ENCODE peak calls at places on chromosomes 1 and 21, in eight cellular contexts. T is activated T-helper 1 cell treated with anti-CD3 and anti-CD28 coated beads, Interleukin-2, amount 50 U/mL, for 16 hours; J is tibial artery; S is transverse colon; Q is NCI-H1417; A is kidney glomerular epithelial cell; Z is hippocampal formation; N is neural crest cell. F is an unnamed sample.

GRCh38 chr1:47184771-47185677 is 4.8 kb downstream of the PDZK1IP1 start:
- DNase-seq in A (no peak), Q (no peak), T (no peak), Z (no peak), N (no peak), J (no peak), S (no peak), F (no peak)

GRCh38 chr1:228346731-228347130 is 59.9 kb downstream of the TRIM11 start:
- DNase-seq in T (no peak), N (no peak), Q (no peak), A (no peak), Z (no peak), J (peak), S (peak), F (no peak)

GRCh38 chr1:232209357-232209756 is 420.6 kb downstream of the SIPA1L2 start:
- DNase-seq in A (peak), J (no peak), S (no peak), N (no peak), T (no peak), Q (no peak), Z (no peak), F (no peak)

GRCh38 chr1:63949965-63950364 is 176.1 kb downstream of the ROR1 start:
- DNase-seq in A (no peak), N (no peak), S (no peak), T (no peak), Z (no peak), Q (no peak), J (peak), F (no peak)

GRCh38 chr1:161133220-161133740 is 813 bp upstream of the DEDD start:
- DNase-seq in J (no peak), T (no peak), S (no peak), Q (peak), Z (no peak), N (no peak), A (no peak), F (no peak)

GRCh38 chr1:25858906-25859789 is at the start of gene AUNIP:
- DNase-seq in N (peak), Z (peak), S (peak), J (peak), Q (peak), A (peak), T (peak), F (peak)

GRCh38 chr21:46116846-46117585 is 19.1 kb downstream of the COL6A2 start:
- DNase-seq in J (peak), T (no peak), Z (no peak), S (peak), N (no peak), Q (no peak), A (no peak), F (no peak)

GRCh38 chr21:40902299-40902698 is 55.3 kb upstream of the DSCAM start:
- DNase-seq in N (no peak), A (no peak), Z (peak), J (no peak), T (no peak), S (no peak), Q (peak), F (peak)

GRCh38 chr1:151553659-151554058 is 13.6 kb downstream of the TUFT1 start:
- DNase-seq in A (peak), S (no peak), Q (no peak), T (no peak), Z (no peak), J (no peak), N (no peak), F (no peak)

GRCh38 chr1:221366495-221367095 is 375.3 kb downstream of the DUSP10 start:
- DNase-seq in A (no peak), S (no peak), J (no peak), T (no peak), Z (no peak), N (no peak), Q (no peak), F (no peak)

GRCh38 chr1:6704746-6705145 is 3.1 kb upstream of the DNAJC11 start:
- DNase-seq in N (no peak), T (no peak), Z (no peak), A (no peak), S (no peak), Q (no peak), J (no peak), F (no peak)

GRCh38 chr21:33441489-33442477 is 38.0 kb downstream of the TMEM50B start:
- DNase-seq in N (no peak), A (peak), S (peak), T (no peak), J (peak), Q (peak), Z (no peak), F (no peak)

GRCh38 chr1:199551967-199552565 is 475.4 kb upstream of the NR5A2 start:
- DNase-seq in N (peak), Z (peak), S (peak), A (peak), T (no peak), J (no peak), Q (peak), F (peak)

GRCh38 chr1:57133686-57134085 is 167.9 kb upstream of the C8B start:
- DNase-seq in N (no peak), Z (no peak), S (no peak), Q (no peak), T (no peak), A (no peak), J (no peak), F (no peak)

F was measured in midbrain.